ENCODE peak calls at places on chromosomes 6 and 20, in five cellular contexts. C is putamen, G is T follicular helper cell, H is hippocampal formation, I is cardiac muscle cell. M is an unnamed sample.

GRCh38 chr20:48360338-48360698 is 467.5 kb downstream of the PREX1 start:
- DNase-seq in C (no peak), G (no peak), H (no peak), I (no peak), M (no peak)

GRCh38 chr20:47241345-47241781 is 115.1 kb downstream of the ZMYND8 start:
- DNase-seq in C (no peak), G (no peak), H (no peak), I (peak), M (no peak)

GRCh38 chr6:81331526-81331925 is 421.0 kb downstream of the TENT5A start:
- DNase-seq in C (no peak), G (no peak), H (no peak), I (peak), M (no peak)

GRCh38 chr20:39259010-39259803 is 297.1 kb downstream of the DHX35 start:
- DNase-seq in C (no peak), G (no peak), H (no peak), I (peak), M (no peak)

GRCh38 chr6:4888841-4889240 is 112.6 kb downstream of the CDYL start:
- DNase-seq in C (no peak), G (no peak), H (no peak), I (peak), M (no peak)

GRCh38 chr6:9295641-9296040 is 860.3 kb upstream of the SLC35B3 start:
- DNase-seq in C (no peak), G (no peak), H (no peak), I (no peak), M (no peak)

GRCh38 chr6:3640868-3641267 is 110.6 kb downstream of the PXDC1 start:
- DNase-seq in C (no peak), G (no peak), H (no peak), I (no peak), M (no peak)

GRCh38 chr20:19265646-19266374 is 53.4 kb downstream of the SLC24A3 start:
- DNase-seq in C (no peak), G (no peak), H (no peak), I (no peak), M (no peak)

GRCh38 chr20:33299111-33299603 is 16.1 kb downstream of the BPIFB1 start:
- DNase-seq in C (peak), G (peak), H (peak), I (peak), M (peak)

GRCh38 chr20:63653041-63653973 is at the start of gene STMN3:
- DNase-seq in C (peak), G (no peak), H (peak), I (peak), M (peak)

GRCh38 chr6:97668716-97669115 is 385.7 kb upstream of the MMS22L start:
- DNase-seq in C (peak), G (no peak), H (peak), I (no peak), M (no peak)

GRCh38 chr6:98463038-98463437 is 371.3 kb upstream of the POU3F2 start:
- DNase-seq in C (no peak), G (no peak), H (no peak), I (no peak), M (no peak)

GRCh38 chr6:29071831-29072723 is 15.0 kb downstream of the OR2B3 start:
- DNase-seq in C (no peak), G (no peak), H (no peak), I (peak), M (no peak)